ENCODE peak calls at places on chromosome 1, in ten cellular contexts. S is GM12892, C is endothelial cell of umbilical vein, K is stomach, X is prostate gland, Y is SK-N-SH, F is suprapubic skin, U is SK-N-MC, R is HCT116, J is esophagus muscularis mucosa. A is an unnamed sample.

GRCh38 chr1:180911640-180912161 is 996 bp upstream of the KIAA1614 start:
- DNase-seq in S (no peak), C (no peak), K (no peak), X (no peak), Y (peak), F (peak), U (no peak), R (no peak), J (no peak), A (no peak)

GRCh38 chr1:216081445-216081844 is 341.8 kb downstream of the USH2A start:
- DNase-seq in S (no peak), C (no peak), K (no peak), X (no peak), Y (no peak), F (no peak), U (no peak), R (no peak), J (no peak), A (no peak)

GRCh38 chr1:65077369-65077768 is 70.6 kb upstream of the AK4 start:
- DNase-seq in S (no peak), C (no peak), K (no peak), X (no peak), Y (no peak), F (no peak), U (no peak), R (no peak), J (no peak), A (no peak)

GRCh38 chr1:218266356-218266755 is 18.7 kb upstream of the RRP15 start:
- DNase-seq in S (no peak), C (no peak), K (no peak), X (no peak), Y (no peak), F (no peak), U (no peak), R (no peak), J (no peak), A (no peak)

GRCh38 chr1:80375662-80376061 is 1369.1 kb upstream of the ADGRL4 start:
- DNase-seq in S (no peak), C (no peak), K (no peak), X (no peak), Y (no peak), F (no peak), U (no peak), R (no peak), J (no peak), A (no peak)

GRCh38 chr1:201405484-201405831 is 6.3 kb upstream of the LAD1 start:
- DNase-seq in S (no peak), C (no peak), K (peak), X (no peak), Y (no peak), F (no peak), U (no peak), R (no peak), J (no peak), A (peak)

GRCh38 chr1:24084050-24084449 is 27.9 kb downstream of the MYOM3 start:
- DNase-seq in S (no peak), C (no peak), K (no peak), X (no peak), Y (no peak), F (no peak), U (no peak), R (no peak), J (no peak), A (no peak)

GRCh38 chr1:8745749-8746390 is 71.6 kb downstream of the RERE start:
- DNase-seq in S (no peak), C (no peak), K (no peak), X (no peak), Y (no peak), F (no peak), U (no peak), R (no peak), J (no peak), A (no peak)

GRCh38 chr1:62685431-62685859 is 2.7 kb downstream of the DOCK7 start:
- DNase-seq in S (no peak), C (no peak), K (no peak), X (no peak), Y (no peak), F (no peak), U (no peak), R (no peak), J (no peak), A (no peak)

GRCh38 chr1:227928811-227929375 is 18.8 kb downstream of the WNT9A start:
- DNase-seq in S (no peak), C (no peak), K (no peak), X (no peak), Y (no peak), F (no peak), U (no peak), R (no peak), J (no peak), A (no peak)

GRCh38 chr1:9261496-9261895 is 26.9 kb downstream of the H6PD start:
- DNase-seq in S (no peak), C (no peak), K (no peak), X (no peak), Y (no peak), F (no peak), U (no peak), R (no peak), J (no peak), A (no peak)

GRCh38 chr1:179424610-179425009 is 58.8 kb downstream of the AXDND1 start:
- DNase-seq in S (no peak), C (no peak), K (no peak), X (no peak), Y (no peak), F (no peak), U (no peak), R (no peak), J (no peak), A (no peak)

GRCh38 chr1:7338439-7338838 is 432.7 kb upstream of the VAMP3 start:
- DNase-seq in S (no peak), C (no peak), K (no peak), X (no peak), Y (no peak), F (no peak), U (no peak), R (no peak), J (no peak), A (no peak)

GRCh38 chr1:15989776-15990175 is 13.9 kb upstream of the ZBTB17 start:
- DNase-seq in S (no peak), C (no peak), K (no peak), X (no peak), Y (no peak), F (no peak), U (no peak), R (no peak), J (no peak), A (no peak)

GRCh38 chr1:32828341-32828740 is 10.9 kb downstream of the S100PBP start:
- DNase-seq in S (no peak), C (peak), K (no peak), X (no peak), Y (peak), F (no peak), U (no peak), R (no peak), J (no peak), A (no peak)

GRCh38 chr1:23980725-23981063 is 567 bp upstream of the SRSF10 start:
- DNase-seq in S (peak), C (no peak), K (no peak), X (no peak), Y (peak), F (peak), U (no peak), R (peak), J (no peak), A (peak)

GRCh38 chr1:22737374-22738068 is 26.9 kb downstream of the EPHB2 start:
- DNase-seq in S (no peak), C (no peak), K (no peak), X (no peak), Y (no peak), F (no peak), U (no peak), R (no peak), J (no peak), A (no peak)

GRCh38 chr1:201648066-201648910 is 109.4 kb downstream of the NAV1 start:
- DNase-seq in S (no peak), C (peak), K (peak), X (peak), Y (peak), F (peak), U (no peak), R (no peak), J (no peak), A (peak)

GRCh38 chr1:22592919-22593790 is 29.9 kb downstream of the EPHA8 start:
- DNase-seq in S (no peak), C (no peak), K (no peak), X (no peak), Y (no peak), F (no peak), U (no peak), R (peak), J (no peak), A (peak)

GRCh38 chr1:231594123-231594522 is 32.5 kb upstream of the DISC1 start:
- DNase-seq in S (no peak), C (no peak), K (no peak), X (no peak), Y (no peak), F (no peak), U (no peak), R (no peak), J (no peak), A (no peak)

GRCh38 chr1:201153474-201154388 is 543 bp downstream of the TMEM9 start:
- DNase-seq in S (peak), C (no peak), K (no peak), X (no peak), Y (no peak), F (no peak), U (no peak), R (no peak), J (no peak), A (no peak)

GRCh38 chr1:40438391-40439015 is 11.8 kb upstream of the ZFP69B start:
- DNase-seq in S (no peak), C (peak), K (no peak), X (no peak), Y (peak), F (no peak), U (no peak), R (no peak), J (no peak), A (no peak)

GRCh38 chr1:246566128-246566807 is at the start of the genes CNST and TFB2M:
- DNase-seq in S (peak), C (peak), K (peak), X (peak), Y (peak), F (peak), U (peak), R (peak), J (peak), A (peak)
- TF ChIP-seq POLR2AphosphoS5 in S (peak), C (peak), K (peak), X (peak), Y (peak), F (peak), U (peak), R (peak), J (peak), A (peak)

DNA sequence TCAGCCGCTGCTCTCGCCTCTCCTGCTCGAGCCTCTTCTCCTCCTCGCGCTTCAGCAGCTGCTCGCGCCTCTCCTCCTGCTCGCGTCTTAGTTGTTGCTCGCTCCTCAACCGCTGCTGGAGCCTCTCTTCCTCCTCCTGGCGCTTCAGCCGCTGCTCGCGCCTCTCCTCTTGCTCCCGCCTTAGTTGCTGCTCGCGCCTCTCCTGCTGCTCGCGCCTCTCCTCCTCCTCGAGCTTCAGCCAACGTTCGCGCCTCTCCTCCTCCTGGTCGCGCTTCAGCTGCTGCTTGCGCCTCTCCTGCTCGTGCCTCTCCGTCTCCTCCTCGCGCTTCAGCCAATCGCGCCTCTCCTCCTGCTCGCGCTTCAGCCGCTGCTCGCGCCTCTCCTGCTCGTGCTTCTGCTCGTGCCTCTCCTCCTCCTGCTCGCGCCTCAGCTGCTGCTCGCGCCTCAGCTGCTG is 3.7 kb downstream of the TCHH start:
- DNase-seq in S (no peak), C (peak), K (no peak), X (no peak), Y (no peak), F (no peak), U (no peak), R (no peak), J (no peak), A (no peak)
- TF ChIP-seq POLR2AphosphoS5 in S (no peak), C (no peak), K (no peak), X (no peak), Y (no peak), F (no peak), U (no peak), R (no peak), J (no peak), A (no peak)

DNA sequence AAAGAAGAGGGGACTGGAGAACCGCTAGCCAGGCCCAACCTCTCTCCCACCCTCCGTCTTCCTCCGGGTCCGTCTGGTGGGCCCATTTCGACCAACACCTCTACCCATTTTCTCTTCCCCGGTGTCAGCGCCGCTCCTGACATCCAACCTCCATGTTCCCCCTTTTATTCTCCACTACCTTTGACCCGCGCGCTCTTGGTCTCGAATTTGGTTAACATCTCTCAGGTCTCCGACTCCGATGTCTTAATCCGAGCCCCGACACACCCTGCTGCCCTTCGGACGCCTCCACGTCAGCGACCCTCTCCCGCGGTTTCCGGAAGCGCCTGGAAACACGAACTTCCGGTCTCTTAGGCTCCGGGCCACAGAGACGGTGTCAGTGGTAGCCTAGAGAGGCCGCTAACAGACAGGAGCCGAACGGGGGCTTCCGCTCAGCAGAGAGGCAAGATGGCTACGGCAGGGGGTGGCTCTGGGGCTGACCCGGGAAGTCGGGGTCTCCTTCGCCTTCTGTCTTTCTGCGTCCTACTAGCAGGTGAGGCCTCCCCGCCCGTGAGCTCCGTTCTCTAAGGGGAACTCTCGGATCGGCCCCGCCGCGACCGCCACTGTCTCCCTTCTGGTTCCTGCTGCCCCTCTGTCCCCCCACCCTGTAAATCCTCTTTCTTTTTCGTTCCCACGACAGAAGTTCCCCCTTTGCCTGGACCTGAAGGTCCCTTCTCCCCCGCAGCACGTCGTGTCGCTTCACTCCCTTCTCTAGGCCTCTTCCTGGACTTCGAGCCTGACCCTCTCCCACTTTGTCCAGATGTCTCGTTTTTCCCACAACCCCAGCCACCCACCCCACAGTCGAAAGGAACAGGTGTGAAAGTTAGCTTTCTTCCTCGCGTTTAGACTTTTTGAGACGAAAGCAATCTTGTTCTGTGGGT is at the start of the genes COPA and NCSTN:
- DNase-seq in S (peak), C (peak), K (peak), X (peak), Y (peak), F (peak), U (peak), R (peak), J (peak), A (peak)
- TF ChIP-seq POLR2AphosphoS5 in S (peak), C (peak), K (peak), X (peak), Y (peak), F (peak), U (peak), R (peak), J (peak), A (peak)

GRCh38 chr1:211874521-211875347 is 44.2 kb upstream of the LPGAT1 start:
- DNase-seq in S (no peak), C (no peak), K (no peak), X (no peak), Y (no peak), F (no peak), U (no peak), R (no peak), J (peak), A (no peak)
- TF ChIP-seq POLR2AphosphoS5 in S (no peak), C (no peak), K (no peak), X (no peak), Y (no peak), F (no peak), U (no peak), R (no peak), J (no peak), A (no peak)

GRCh38 chr1:247385283-247385682 is 30.7 kb upstream of the NLRP3 start:
- DNase-seq in S (no peak), C (no peak), K (no peak), X (no peak), Y (no peak), F (no peak), U (no peak), R (no peak), J (no peak), A (no peak)
- TF ChIP-seq POLR2AphosphoS5 in S (no peak), C (no peak), K (no peak), X (no peak), Y (no peak), F (no peak), U (no peak), R (no peak), J (no peak), A (no peak)

GRCh38 chr1:54218883-54219687 is 19.1 kb downstream of the MRPL37 start:
- DNase-seq in S (no peak), C (no peak), K (peak), X (no peak), Y (no peak), F (no peak), U (no peak), R (no peak), J (no peak), A (peak)
- TF ChIP-seq POLR2AphosphoS5 in S (peak), C (no peak), K (no peak), X (no peak), Y (no peak), F (no peak), U (peak), R (no peak), J (no peak), A (no peak)

DNA sequence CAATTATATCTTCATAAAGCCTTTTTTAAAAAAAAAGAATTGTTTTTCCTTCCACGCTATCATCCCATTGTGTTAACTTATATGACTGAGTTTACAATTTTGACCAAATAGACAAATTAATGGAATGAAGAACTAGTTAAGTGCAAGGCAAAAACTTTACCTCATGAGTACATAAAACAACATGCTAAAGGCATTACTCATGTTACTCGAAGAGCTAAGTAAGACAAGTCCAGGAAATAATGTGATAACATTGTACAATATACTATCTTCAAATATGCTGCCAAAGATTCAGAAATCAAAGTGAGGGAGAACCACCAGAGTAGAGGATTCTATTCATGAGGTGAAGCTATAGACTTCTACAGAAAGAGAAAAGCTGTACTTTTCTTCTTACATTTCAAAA is 24.2 kb upstream of the DYNLT5 start:
- DNase-seq in S (no peak), C (peak), K (no peak), X (no peak), Y (no peak), F (no peak), U (no peak), R (no peak), J (no peak), A (no peak)
- TF ChIP-seq POLR2AphosphoS5 in S (no peak), C (no peak), K (no peak), X (no peak), Y (no peak), F (no peak), U (no peak), R (no peak), J (no peak), A (no peak)

A was measured in transverse colon.